ENCODE peak calls at places on chromosomes 12 and 14, in four cellular contexts. P is SHP77, F is T-helper 1 cell, L is posterior vena cava. Z is an unnamed sample.

GRCh38 chr12:19223695-19224094 is 94.2 kb downstream of the PLEKHA5 start:
- DNase-seq in L (no peak), P (no peak), F (no peak), Z (no peak)

GRCh38 chr14:24829862-24830261 is 195.9 kb upstream of the GZMB start:
- DNase-seq in F (no peak), P (no peak), L (no peak), Z (no peak)

GRCh38 chr12:66648336-66648735 is 30.5 kb downstream of the GRIP1 start:
- DNase-seq in L (no peak), P (no peak), F (no peak), Z (no peak)

GRCh38 chr12:24938341-24938740 is 10.6 kb downstream of the BCAT1 start:
- DNase-seq in P (no peak), F (no peak), L (no peak), Z (no peak)

GRCh38 chr14:101469382-101470251 is 91.7 kb upstream of the DIO3 start:
- DNase-seq in F (no peak), P (no peak), L (peak), Z (no peak)

GRCh38 chr14:66471584-66471983 is 14.6 kb upstream of the CCDC196 start:
- DNase-seq in P (no peak), L (no peak), F (no peak), Z (no peak)

GRCh38 chr12:66964629-66965028 is 285.8 kb upstream of the GRIP1 start:
- DNase-seq in P (no peak), L (no peak), F (peak), Z (no peak)

GRCh38 chr14:75322746-75323145 is 44.1 kb downstream of the FOS start:
- DNase-seq in P (no peak), F (no peak), L (no peak), Z (no peak)

GRCh38 chr14:100587763-100588411 is 670 bp upstream of the BEGAIN start:
- DNase-seq in P (no peak), F (no peak), L (peak), Z (no peak)

GRCh38 chr14:25049559-25050493 is at the start of gene STXBP6:
- DNase-seq in P (peak), L (peak), F (no peak), Z (no peak)

GRCh38 chr12:64203036-64203435 is 19.1 kb downstream of the KICS2 start:
- DNase-seq in L (no peak), F (no peak), P (no peak), Z (no peak)

GRCh38 chr12:38411426-38411825 is 94.9 kb downstream of the ALG10B start:
- DNase-seq in P (no peak), L (no peak), F (no peak), Z (no peak)

GRCh38 chr14:62251237-62251636 is 489.0 kb downstream of the SNAPC1 start:
- DNase-seq in P (no peak), L (no peak), F (no peak), Z (no peak)

GRCh38 chr12:22615963-22616501 is 8.9 kb upstream of the ETNK1 start:
- DNase-seq in F (no peak), L (no peak), P (no peak), Z (no peak)

GRCh38 chr12:130872179-130873096 is 572 bp downstream of the RAN start:
- DNase-seq in L (peak), P (no peak), F (peak), Z (no peak)

GRCh38 chr12:54044425-54045093 is 9.1 kb upstream of the HOXC4 start:
- DNase-seq in P (no peak), F (no peak), L (no peak), Z (no peak)

GRCh38 chr12:57687862-57688261 is 6.1 kb upstream of the OS9 start:
- DNase-seq in F (no peak), L (no peak), P (no peak), Z (no peak)

GRCh38 chr12:22874151-22874550 is 249.2 kb downstream of the ETNK1 start:
- DNase-seq in P (no peak), F (no peak), L (no peak), Z (no peak)

GRCh38 chr12:53061404-53062010 is 11.6 kb downstream of the TNS2 start:
- DNase-seq in L (peak), F (no peak), P (peak), Z (no peak)

GRCh38 chr14:56216631-56217379 is 98.6 kb downstream of the PELI2 start:
- DNase-seq in F (no peak), P (peak), L (no peak), Z (no peak)

GRCh38 chr12:76820888-76821482 is 57.1 kb downstream of the ZDHHC17 start:
- DNase-seq in F (no peak), L (no peak), P (peak), Z (peak)

GRCh38 chr14:56474419-56475022 is 105.1 kb upstream of the TMEM260 start:
- DNase-seq in L (no peak), P (peak), F (no peak), Z (no peak)

GRCh38 chr12:1927751-1928351 is 9.4 kb upstream of the CACNA2D4 start:
- DNase-seq in F (no peak), L (no peak), P (no peak), Z (no peak)

GRCh38 chr14:87005336-87005735 is 987.6 kb downstream of the GALC start:
- DNase-seq in F (no peak), P (no peak), L (no peak), Z (no peak)

Z was measured in iPS DF 6.9.